ENCODE peak calls at places on chromosomes 5 and 9, in five cellular contexts. R, D, T, U and K are unnamed samples.

GRCh38 chr5:134525687-134526482 is 415 bp downstream of the JADE2 start:
- DNase-seq in D (peak), U (peak), R (peak), T (peak), K (peak)

GRCh38 chr9:132108728-132109127 is 29.1 kb upstream of the MED27 start:
- DNase-seq in T (no peak), D (peak), R (no peak), U (no peak), K (no peak)

GRCh38 chr9:92931606-92932005 is 15.7 kb upstream of the FGD3 start:
- DNase-seq in U (no peak), D (no peak), T (no peak), R (no peak), K (no peak)

GRCh38 chr9:32543047-32543446 is 9.1 kb upstream of the SMIM27 start:
- DNase-seq in T (no peak), D (no peak), U (no peak), R (no peak), K (no peak)

GRCh38 chr5:133409210-133409674 is 203.1 kb downstream of the FSTL4 start:
- DNase-seq in R (no peak), T (no peak), D (no peak), U (no peak), K (no peak)

GRCh38 chr9:21481470-21482057 is 549 bp downstream of the IFNE start:
- DNase-seq in T (no peak), U (peak), D (peak), R (no peak), K (no peak)

GRCh38 chr5:142601432-142601831 is 84.5 kb downstream of the FGF1 start:
- DNase-seq in T (no peak), U (no peak), D (no peak), R (no peak), K (no peak)

GRCh38 chr5:1522601-1523479 is 920 bp downstream of the LPCAT1 start:
- DNase-seq in R (no peak), U (no peak), T (peak), D (peak), K (no peak)

GRCh38 chr9:2729003-2729402 is 11.7 kb downstream of the KCNV2 start:
- DNase-seq in U (peak), D (no peak), R (peak), T (no peak), K (peak)

GRCh38 chr9:135085830-135086546 is 1.5 kb upstream of the OLFM1 start:
- DNase-seq in T (peak), U (peak), R (peak), D (peak), K (peak)

GRCh38 chr5:157571357-157571827 is 4.2 kb downstream of the ADAM19 start:
- DNase-seq in U (peak), D (peak), R (peak), T (peak), K (no peak)

GRCh38 chr5:107672212-107673105 is 1.7 kb upstream of the EFNA5 start:
- DNase-seq in U (peak), R (peak), T (peak), D (peak), K (peak)

GRCh38 chr5:4640793-4641192 is 499.3 kb upstream of the ADAMTS16 start:
- DNase-seq in R (no peak), U (peak), T (no peak), D (no peak), K (no peak)

GRCh38 chr9:86605303-86605702 is 251.1 kb upstream of the TUT7 start:
- DNase-seq in T (no peak), U (no peak), D (no peak), R (no peak), K (no peak)

GRCh38 chr5:173829826-173830225 is 58.3 kb upstream of the CPEB4 start:
- DNase-seq in T (no peak), U (no peak), D (peak), R (peak), K (peak)

GRCh38 chr9:38024036-38024681 is 44.9 kb downstream of the SHB start:
- DNase-seq in U (peak), T (peak), R (peak), D (no peak), K (peak)

GRCh38 chr9:136578915-136579637 is 33.2 kb upstream of the NOTCH1 start:
- DNase-seq in T (no peak), R (no peak), U (no peak), D (peak), K (no peak)

GRCh38 chr5:59342181-59342580 is 551.3 kb downstream of the PDE4D start:
- DNase-seq in R (no peak), D (no peak), U (no peak), T (no peak), K (no peak)

GRCh38 chr5:79756102-79756501 is 66.5 kb downstream of the CMYA5 start:
- DNase-seq in U (no peak), D (no peak), T (no peak), R (no peak), K (no peak)

GRCh38 chr5:140165101-140165920 is 9.7 kb upstream of the CYSTM1 start:
- DNase-seq in R (no peak), D (no peak), U (peak), T (no peak), K (no peak)

GRCh38 chr5:55226027-55226933 is 835 bp downstream of the MCIDAS start:
- DNase-seq in R (peak), T (no peak), U (peak), D (peak), K (peak)

GRCh38 chr5:175460560-175460959 is 16.6 kb upstream of the DRD1 start:
- DNase-seq in T (no peak), U (no peak), R (no peak), D (no peak), K (no peak)
- TF ChIP-seq CTCF in T (no peak), U (no peak), R (no peak), D (no peak), K (no peak)

GRCh38 chr9:127976943-127977871 is 3.6 kb downstream of the EEIG1 start:
- DNase-seq in U (no peak), D (no peak), T (no peak), R (no peak), K (no peak)

GRCh38 chr9:127976498-127976897 is 4.3 kb downstream of the EEIG1 start:
- DNase-seq in R (no peak), T (peak), U (no peak), D (no peak), K (no peak)

GRCh38 chr9:127974002-127974768 is 6.6 kb downstream of the EEIG1 start:
- DNase-seq in T (peak), D (no peak), U (no peak), R (no peak), K (no peak)

GRCh38 chr9:127974769-127975261 is 6.0 kb downstream of the EEIG1 start:
- DNase-seq in U (peak), R (no peak), T (peak), D (no peak), K (no peak)

DNA sequence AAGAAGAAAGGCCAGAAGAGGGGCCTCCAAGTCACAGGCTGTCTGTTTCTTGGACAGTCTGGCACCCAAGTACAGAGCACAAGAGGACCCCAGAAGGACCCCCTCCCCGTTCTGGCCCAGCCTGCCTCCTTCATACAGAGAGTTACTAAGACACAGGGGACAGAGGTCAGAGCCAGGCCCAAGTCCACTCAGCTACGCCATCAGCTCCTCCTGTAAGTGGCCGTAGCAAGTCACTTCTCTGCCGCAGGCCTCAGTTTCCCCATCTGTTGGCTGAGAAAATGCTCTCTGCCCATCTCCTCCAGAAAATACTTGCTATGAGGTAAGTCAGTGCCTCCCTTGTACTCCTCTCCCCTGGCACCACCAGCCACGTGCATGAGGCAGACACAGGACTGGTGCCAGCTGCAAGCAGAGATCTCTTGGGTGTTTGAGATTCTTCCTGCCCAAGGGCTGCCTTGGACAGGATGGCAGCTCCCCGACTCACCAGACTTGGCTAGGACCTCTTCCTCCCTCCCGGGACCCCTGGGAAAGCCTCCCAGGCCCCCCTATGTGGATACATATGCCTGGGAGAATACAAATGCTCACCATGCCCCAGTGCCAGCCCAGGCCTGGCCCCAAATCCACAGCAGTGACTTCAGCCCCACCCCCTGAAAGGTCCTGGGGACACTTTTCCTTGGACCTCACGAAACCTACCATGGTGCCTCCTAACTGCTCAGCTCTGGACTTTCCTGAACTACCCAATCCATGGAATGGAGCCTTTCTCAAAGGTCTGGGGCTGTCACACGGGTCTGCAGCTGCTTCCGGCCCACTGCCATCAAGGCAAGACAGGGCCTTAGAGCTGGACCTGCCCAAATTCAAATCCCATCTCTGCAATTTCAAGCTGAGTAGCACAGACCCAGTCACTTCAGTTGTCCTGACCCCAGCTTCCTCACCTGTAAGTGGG is 5.1 kb downstream of the EEIG1 start:
- DNase-seq in T (peak), R (no peak), D (no peak), U (no peak), K (no peak)
- H3K4me3 ChIP-seq in T (peak), R (no peak), D (peak), U (peak), K (no peak)

DNA sequence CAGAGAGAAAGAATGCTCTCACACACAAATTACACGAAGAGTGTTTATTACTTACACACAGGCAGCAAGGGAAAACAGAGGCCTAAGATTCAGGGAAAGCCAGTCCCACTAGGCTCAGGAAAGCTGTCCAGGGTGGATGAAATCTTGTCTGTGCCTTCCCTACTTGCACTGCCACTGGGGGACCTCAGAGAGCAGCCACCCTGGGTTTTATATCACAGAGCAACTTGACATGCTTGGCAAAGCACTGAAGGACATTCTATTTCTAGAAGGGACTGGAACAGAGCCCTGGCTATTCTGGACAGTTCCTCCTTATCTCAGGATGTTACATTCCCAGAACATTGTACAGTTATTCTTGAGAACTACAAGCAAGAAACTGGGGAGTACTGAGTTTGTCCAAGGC is 7.5 kb upstream of the PRSS3 start:
- DNase-seq in U (peak), D (no peak), T (no peak), R (no peak), K (no peak)
- TF ChIP-seq CTCF in U (no peak), D (peak), T (no peak), R (no peak), K (no peak)

GRCh38 chr9:19232117-19232829 is 1.8 kb downstream of the DENND4C start:
- DNase-seq in U (peak), R (peak), T (no peak), D (peak), K (no peak)

GRCh38 chr9:19229725-19230355 is 653 bp upstream of the DENND4C start:
- DNase-seq in T (peak), R (no peak), U (peak), D (peak), K (no peak)

GRCh38 chr9:19232830-19233194 is 2.3 kb downstream of the DENND4C start:
- DNase-seq in T (no peak), R (peak), U (peak), D (peak), K (peak)

GRCh38 chr9:19231126-19232035 is 888 bp downstream of the DENND4C start:
- DNase-seq in U (peak), D (peak), R (peak), T (no peak), K (no peak)

DNA sequence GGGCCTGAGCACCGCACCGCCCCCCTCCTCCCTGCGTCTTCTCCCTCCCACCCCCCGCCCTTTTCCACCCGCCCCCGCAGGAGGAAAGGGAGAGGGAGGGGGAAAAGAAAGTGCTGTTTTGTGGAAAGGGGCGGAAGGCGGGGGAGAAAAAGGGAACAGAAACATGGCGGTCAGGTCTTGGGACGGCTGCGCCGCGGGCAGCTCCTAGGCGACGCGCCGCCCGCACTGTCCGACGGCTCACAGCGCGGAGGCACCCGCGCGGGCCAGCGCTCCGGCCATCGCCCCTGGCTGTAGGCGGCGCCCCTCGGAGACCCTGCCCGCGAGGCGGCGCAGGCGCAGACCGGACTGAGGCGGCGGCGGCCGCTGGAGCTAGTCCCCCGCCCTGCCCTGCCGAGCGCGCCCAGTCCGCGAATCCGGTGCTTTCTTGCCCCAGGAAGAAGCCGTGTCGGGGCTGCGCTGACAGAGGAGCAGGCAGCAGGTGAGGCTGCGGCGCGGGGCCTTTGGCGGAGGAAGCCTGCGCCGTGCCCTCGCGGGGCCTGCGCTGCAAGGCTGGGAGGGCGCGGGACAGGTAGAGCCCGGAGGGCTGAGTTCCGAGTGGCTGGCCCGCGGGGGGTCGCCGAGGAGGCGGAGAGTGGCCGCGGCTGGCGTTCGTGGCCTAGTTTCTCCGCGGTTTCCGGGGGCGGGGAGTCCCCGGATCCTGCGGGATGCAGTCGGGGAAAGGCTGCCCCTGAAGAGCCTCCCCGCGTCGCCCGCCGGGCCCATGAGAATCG is at the start of gene DENND4C:
- DNase-seq in T (peak), R (peak), U (peak), D (peak), K (peak)
- H3K4me3 ChIP-seq in T (peak), R (peak), U (peak), D (peak), K (peak)